ENCODE peak calls at places on chromosome 14, in four cellular contexts. M, H, F and U are unnamed samples.

GRCh38 chr14:81096656-81097055 is 124.1 kb downstream of the GTF2A1 start:
- DNase-seq in M (no peak), H (no peak), F (no peak), U (no peak)

GRCh38 chr14:85248881-85249635 is 280.9 kb upstream of the FLRT2 start:
- DNase-seq in M (no peak), H (peak; percentile 39), F (peak; percentile 31), U (no peak)

GRCh38 chr14:77158175-77158908 is 16.8 kb upstream of the ZDHHC22 start:
- DNase-seq in M (no peak), H (peak; percentile 68), F (no peak), U (peak; percentile 72)

GRCh38 chr14:71206766-71207371 is 299.6 kb downstream of the PCNX1 start:
- DNase-seq in M (no peak), H (peak; percentile 91), F (peak; percentile 38), U (no peak)

GRCh38 chr14:89315493-89316456 is 101.3 kb downstream of the FOXN3 start:
- DNase-seq in M (no peak), H (no peak), F (no peak), U (no peak)

GRCh38 chr14:99889268-99889667 is 96.1 kb downstream of the EML1 start:
- DNase-seq in M (no peak), H (no peak), F (no peak), U (peak; percentile 76)

GRCh38 chr14:39266589-39266870 is 32.8 kb downstream of the MIA2 start:
- DNase-seq in M (no peak), H (no peak), F (peak; percentile 92), U (peak; percentile 76)

GRCh38 chr14:94584591-94585280 is 3.5 kb downstream of the SERPINA5 start:
- DNase-seq in M (no peak), H (peak; percentile 68), F (no peak), U (no peak)

GRCh38 chr14:31025335-31026075 is at the start of gene AP4S1:
- DNase-seq in M (peak; percentile 45), H (no peak), F (peak; percentile 46), U (peak; percentile 75)

GRCh38 chr14:80358112-80358511 is 146.8 kb upstream of the DIO2 start:
- DNase-seq in M (no peak), H (peak; percentile 4), F (no peak), U (no peak)

GRCh38 chr14:88426271-88426670 is 40.8 kb downstream of the SPATA7 start:
- DNase-seq in M (no peak), H (peak; percentile 15), F (no peak), U (no peak)

GRCh38 chr14:60214003-60214402 is 35.0 kb upstream of the PPM1A start:
- DNase-seq in M (no peak), H (no peak), F (no peak), U (no peak)

GRCh38 chr14:64806202-64806861 is 73.4 kb downstream of the SPTB start:
- DNase-seq in M (no peak), H (peak; percentile 16), F (peak; percentile 54), U (no peak)

GRCh38 chr14:30601579-30601916 is 20.6 kb upstream of the SCFD1 start:
- DNase-seq in M (no peak), H (no peak), F (no peak), U (no peak)

GRCh38 chr14:30017370-30017993 is 89.8 kb upstream of the PRKD1 start:
- DNase-seq in M (no peak), H (no peak), F (no peak), U (no peak)

GRCh38 chr14:89190779-89191513 is 226.1 kb downstream of the FOXN3 start:
- DNase-seq in M (no peak), H (no peak), F (no peak), U (no peak)

GRCh38 chr14:92143962-92144361 is 22.2 kb downstream of the CPSF2 start:
- DNase-seq in M (no peak), H (no peak), F (no peak), U (no peak)

GRCh38 chr14:58501214-58501816 is 73.8 kb downstream of the KIAA0586 start:
- DNase-seq in M (no peak), H (peak; percentile 90), F (peak; percentile 27), U (peak; percentile 6)

GRCh38 chr14:78399316-78399889 is 229.2 kb downstream of the NRXN3 start:
- DNase-seq in M (no peak), H (peak; percentile 24), F (no peak), U (peak; percentile 5)

GRCh38 chr14:54555651-54556050 is 11.3 kb upstream of the SAMD4A start:
- DNase-seq in M (no peak), H (no peak), F (no peak), U (no peak)

GRCh38 chr14:92914087-92914656 is 8.8 kb upstream of the CHGA start:
- DNase-seq in M (no peak), H (peak; percentile 29), F (no peak), U (peak; percentile 87)

GRCh38 chr14:51612449-51612848 is 39.3 kb upstream of the FRMD6 start:
- DNase-seq in M (no peak), H (no peak), F (no peak), U (no peak)

GRCh38 chr14:51610766-51611165 is 40.9 kb upstream of the FRMD6 start:
- DNase-seq in M (no peak), H (no peak), F (no peak), U (no peak)

GRCh38 chr14:51607677-51608076 is 44.0 kb upstream of the FRMD6 start:
- DNase-seq in M (no peak), H (no peak), F (no peak), U (no peak)

GRCh38 chr14:51609987-51610283 is 41.8 kb upstream of the FRMD6 start:
- DNase-seq in M (no peak), H (peak; percentile 64), F (no peak), U (no peak)

GRCh38 chr14:51609251-51609986 is 42.3 kb upstream of the FRMD6 start:
- DNase-seq in M (no peak), H (no peak), F (no peak), U (no peak)
- H3K4me3 ChIP-seq in M (no peak overlapping the region), H (no peak overlapping the region), F (no peak overlapping the region), U (no peak overlapping the region)

GRCh38 chr14:74237441-74237840 is 1.8 kb upstream of the VSX2 start:
- DNase-seq in M (no peak), H (no peak), F (no peak), U (no peak)
- H3K27me3 ChIP-seq in M (peaks cover 25% of the 10 kb centered on the region), H (peaks cover 92% of the 10 kb centered on the region), F (no peaks in the 10 kb centered on the region), U (peaks cover 60% of the 10 kb centered on the region)

GRCh38 chr14:69043007-69043444 is 63.9 kb upstream of the ACTN1 start:
- DNase-seq in M (no peak), H (no peak), F (peak; percentile 69), U (peak; percentile 56)
- H3K4me3 ChIP-seq in M (no peak overlapping the region), H (no peak overlapping the region), F (no peak overlapping the region), U (no peak overlapping the region)

GRCh38 chr14:98172243-98172778 is 1099.7 kb downstream of the BCL11B start:
- DNase-seq in M (no peak), H (no peak), F (no peak), U (no peak)

GRCh38 chr14:98171654-98172053 is 1100.3 kb downstream of the BCL11B start:
- DNase-seq in M (peak; percentile 29), H (no peak), F (no peak), U (no peak)

GRCh38 chr14:98174031-98174430 is 1098.0 kb downstream of the BCL11B start:
- DNase-seq in M (no peak), H (no peak), F (no peak), U (no peak)

GRCh38 chr14:98175436-98175835 is 1096.6 kb downstream of the BCL11B start:
- DNase-seq in M (no peak), H (no peak), F (no peak), U (no peak)

DNA sequence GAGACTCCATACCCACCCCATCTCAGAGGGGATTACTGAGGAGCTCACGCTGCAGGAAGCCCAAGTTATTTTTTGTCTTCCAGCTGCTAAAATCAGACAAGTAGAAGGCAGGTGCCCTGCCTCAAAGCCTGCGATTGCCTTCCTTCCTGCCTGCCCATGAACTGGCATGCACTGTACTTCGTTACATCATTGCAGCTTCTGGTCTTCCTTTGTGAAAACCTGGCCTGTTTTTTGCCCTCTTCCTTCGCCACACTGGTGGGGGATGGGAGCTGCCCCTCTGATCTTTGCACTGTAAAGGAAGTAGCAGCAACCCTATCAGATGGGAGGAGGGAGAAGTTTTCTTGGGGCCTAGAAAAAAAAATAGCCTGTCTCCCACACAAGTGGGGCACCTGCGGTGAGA is 1098.7 kb downstream of the BCL11B start:
- DNase-seq in M (peak; percentile 72), H (no peak), F (no peak), U (peak; percentile 31)
- H3K27me3 ChIP-seq in M (no peaks in the 10 kb centered on the region), H (no peaks in the 10 kb centered on the region), F (no peaks in the 10 kb centered on the region), U (no peaks in the 10 kb centered on the region)

GRCh38 chr14:34498684-34499412 is 36.8 kb upstream of the SPTSSA start:
- DNase-seq in M (no peak), H (peak; percentile 34), F (peak; percentile 23), U (peak; percentile 31)
- H3K4me3 ChIP-seq in M (no peak overlapping the region), H (no peak overlapping the region), F (no peak overlapping the region), U (no peak overlapping the region)

DNA sequence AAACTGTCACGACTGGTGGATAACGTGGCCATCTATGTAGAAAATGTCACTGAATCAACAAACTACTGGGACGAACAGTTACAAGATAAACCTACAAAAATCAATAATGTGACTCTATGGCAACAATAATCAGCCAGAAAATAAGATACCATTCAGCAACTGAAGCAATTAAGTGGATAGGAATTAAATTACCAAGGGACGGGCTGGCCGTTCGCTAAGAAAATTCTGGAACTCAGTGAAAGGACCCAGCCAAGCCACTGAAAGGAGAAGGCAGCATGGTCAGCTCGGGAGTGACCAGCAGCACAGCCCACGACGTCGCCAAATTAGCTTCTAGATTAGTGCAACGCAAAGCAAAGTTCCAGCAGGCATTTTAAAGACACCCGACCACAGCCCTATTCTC is 33.6 kb upstream of the TMEM179 start:
- DNase-seq in M (no peak), H (no peak), F (no peak), U (no peak)
- H3K27me3 ChIP-seq in M (peaks cover 8% of the 10 kb centered on the region), H (no peaks in the 10 kb centered on the region), F (no peaks in the 10 kb centered on the region), U (no peaks in the 10 kb centered on the region)

DNA sequence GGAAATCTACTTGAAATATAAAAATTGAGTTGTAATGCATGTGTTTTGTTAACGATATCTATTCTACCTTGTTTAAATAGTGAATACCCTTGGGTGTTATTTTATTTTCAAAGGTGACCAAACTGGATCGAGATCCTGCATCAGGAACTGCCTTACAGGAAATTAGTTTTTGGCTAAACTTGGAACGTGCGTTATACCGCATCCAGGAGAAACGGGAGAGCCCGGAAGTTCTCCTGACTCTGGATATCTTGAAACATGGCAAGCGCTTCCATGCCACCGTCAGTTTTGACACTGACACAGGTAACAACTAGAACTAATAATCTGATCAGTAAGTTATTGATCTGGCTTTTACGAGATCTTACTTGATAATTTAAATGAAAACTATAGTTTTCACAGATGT is 15.9 kb downstream of the DYNC1H1 start:
- DNase-seq in M (no peak), H (no peak), F (no peak), U (no peak)
- H3K4me3 ChIP-seq in M (no peak overlapping the region), H (no peak overlapping the region), F (no peak overlapping the region), U (no peak overlapping the region)